ENCODE peak calls at places on chromosomes 1 and 21, in four cellular contexts. B is fibroblast of mammary gland, K is fibroblast of the aortic adventitia, W is AG04450. L is an unnamed sample.

GRCh38 chr1:31815752-31816484 is at the start of gene SPOCD1:
- DNase-seq in K (peak; percentile 76), W (peak; percentile 48), B (peak; percentile 84), L (peak; percentile 82)

GRCh38 chr1:243526180-243526579 is 270.3 kb downstream of the SDCCAG8 start:
- DNase-seq in W (no peak), B (no peak), K (no peak), L (no peak)

GRCh38 chr1:183191833-183192232 is 5.8 kb downstream of the LAMC2 start:
- DNase-seq in K (peak; percentile 70), W (peak; percentile 68), B (peak; percentile 93), L (peak; percentile 66)

GRCh38 chr1:150164769-150165168 is 15.1 kb downstream of the PLEKHO1 start:
- DNase-seq in B (no peak), W (no peak), K (no peak), L (no peak)

GRCh38 chr21:34517491-34518245 is 5.7 kb upstream of the KCNE1 start:
- DNase-seq in B (no peak), K (no peak), W (no peak), L (no peak)

GRCh38 chr1:111909010-111909409 is 80.5 kb downstream of the KCND3 start:
- DNase-seq in W (no peak), B (no peak), K (no peak), L (no peak)

GRCh38 chr1:39976732-39977131 is 21.8 kb downstream of the MFSD2A start:
- DNase-seq in B (no peak), K (peak; percentile 21), W (no peak), L (no peak)

GRCh38 chr21:37670883-37671282 is 245.4 kb downstream of the KCNJ6 start:
- DNase-seq in W (no peak), B (peak; percentile 14), K (peak; percentile 77), L (peak; percentile 5)

GRCh38 chr1:41612953-41613352 is 128.5 kb upstream of the EDN2 start:
- DNase-seq in B (no peak), W (no peak), K (peak; percentile 52), L (peak; percentile 65)

GRCh38 chr1:163357378-163357777 is 35.6 kb downstream of the NUF2 start:
- DNase-seq in K (peak; percentile 51), B (no peak), W (no peak), L (no peak)

GRCh38 chr21:45589686-45590245 is 47.5 kb upstream of the SLC19A1 start:
- DNase-seq in K (no peak), B (no peak), W (no peak), L (no peak)

GRCh38 chr1:198936371-198937083 is 297.7 kb downstream of the PTPRC start:
- DNase-seq in B (peak; percentile 45), W (no peak), K (peak; percentile 62), L (peak; percentile 43)

GRCh38 chr1:154940880-154941228 is 4.3 kb upstream of the PMVK start:
- DNase-seq in K (no peak), B (peak; percentile 30), W (no peak), L (no peak)

GRCh38 chr1:172400073-172400737 is 20.3 kb upstream of the C1orf105 start:
- DNase-seq in B (no peak), K (no peak), W (no peak), L (no peak)

GRCh38 chr21:25375675-25376074 is 231.6 kb downstream of the MRPL39 start:
- DNase-seq in W (no peak), B (peak; percentile 7), K (peak; percentile 53), L (no peak)

GRCh38 chr1:4973341-4973740 is 318.9 kb downstream of the AJAP1 start:
- DNase-seq in K (no peak), W (no peak), B (no peak), L (no peak)

GRCh38 chr1:231923461-231924132 is 297.0 kb downstream of the DISC1 start:
- DNase-seq in W (no peak), K (no peak), B (peak; percentile 91), L (no peak)

GRCh38 chr21:33099131-33099530 is 29.2 kb downstream of the OLIG1 start:
- DNase-seq in K (no peak), W (no peak), B (no peak), L (no peak)

GRCh38 chr1:240107058-240107684 is 15.5 kb downstream of the FMN2 start:
- DNase-seq in W (peak; percentile 37), B (peak; percentile 68), K (peak; percentile 66), L (peak; percentile 42)

GRCh38 chr1:215710340-215710971 is 143.4 kb downstream of the KCTD3 start:
- DNase-seq in W (no peak), K (peak; percentile 77), B (peak; percentile 78), L (peak; percentile 61)

GRCh38 chr1:236576004-236576403 is 28.3 kb downstream of the HEATR1 start:
- DNase-seq in K (peak; percentile 13), B (peak; percentile 36), W (no peak), L (peak; percentile 36)

GRCh38 chr1:218476385-218476784 is 131.2 kb downstream of the TGFB2 start:
- DNase-seq in B (peak; percentile 82), W (peak; percentile 66), K (peak; percentile 60), L (peak; percentile 69)

GRCh38 chr1:63908016-63908415 is 134.2 kb downstream of the ROR1 start:
- DNase-seq in W (no peak), K (peak; percentile 51), B (peak; percentile 47), L (no peak)

GRCh38 chr21:45456014-45456835 is 51.3 kb downstream of the COL18A1 start:
- DNase-seq in K (no peak), B (no peak), W (no peak), L (no peak)

GRCh38 chr1:235063068-235063765 is 65.4 kb downstream of the TOMM20 start:
- DNase-seq in B (no peak), K (no peak), W (no peak), L (no peak)

GRCh38 chr1:107430540-107431228 is 289.8 kb downstream of the NTNG1 start:
- DNase-seq in B (peak; percentile 59), W (peak; percentile 6), K (peak; percentile 56), L (peak; percentile 39)

GRCh38 chr21:45768011-45768740 is 124.7 kb downstream of the PCBP3 start:
- DNase-seq in K (peak; percentile 58), B (peak; percentile 53), W (no peak), L (peak; percentile 23)

GRCh38 chr1:41122851-41123518 is 101.5 kb upstream of the SLFNL1 start:
- DNase-seq in K (peak; percentile 72), W (peak; percentile 72), B (peak; percentile 93), L (peak; percentile 77)

GRCh38 chr1:211036701-211037494 is 97.0 kb downstream of the KCNH1 start:
- DNase-seq in B (peak; percentile 76), W (peak; percentile 51), K (no peak), L (peak; percentile 83)

GRCh38 chr21:45611296-45611695 is 32.2 kb upstream of the PCBP3 start:
- DNase-seq in B (no peak), K (no peak), W (no peak), L (no peak)

GRCh38 chr1:76154213-76154956 is 79.8 kb downstream of the ST6GALNAC3 start:
- DNase-seq in K (peak; percentile 63), B (peak; percentile 68), W (peak; percentile 3), L (peak; percentile 68)

GRCh38 chr1:20992327-20993056 is 184.2 kb downstream of the EIF4G3 start:
- DNase-seq in B (peak; percentile 63), W (no peak), K (peak; percentile 29), L (peak; percentile 87)

GRCh38 chr1:160032165-160032827 is 506 bp upstream of the PIGM start:
- DNase-seq in W (no peak), B (no peak), K (peak; percentile 7), L (no peak)

GRCh38 chr21:42463861-42464515 is 32.0 kb downstream of the RSPH1 start:
- DNase-seq in W (peak; percentile 13), K (peak; percentile 51), B (peak; percentile 69), L (peak; percentile 45)

GRCh38 chr1:198435044-198435443 is 105.4 kb downstream of the ATP6V1G3 start:
- DNase-seq in W (no peak), K (peak; percentile 13), B (no peak), L (no peak)

GRCh38 chr1:119737040-119737682 is 25.4 kb downstream of the PHGDH start:
- DNase-seq in K (peak; percentile 24), B (no peak), W (no peak), L (no peak)

GRCh38 chr1:223714849-223715709 is 2.7 kb downstream of the CAPN2 start:
- DNase-seq in B (peak; percentile 93), W (no peak), K (peak; percentile 73), L (peak; percentile 97)

GRCh38 chr1:44260792-44261474 is 47.7 kb downstream of the DMAP1 start:
- DNase-seq in K (no peak), B (no peak), W (no peak), L (no peak)
- H3K4me3 ChIP-seq in K (no peak overlapping the region), B (no peak overlapping the region), W (no peak overlapping the region), L (no peak overlapping the region)

DNA sequence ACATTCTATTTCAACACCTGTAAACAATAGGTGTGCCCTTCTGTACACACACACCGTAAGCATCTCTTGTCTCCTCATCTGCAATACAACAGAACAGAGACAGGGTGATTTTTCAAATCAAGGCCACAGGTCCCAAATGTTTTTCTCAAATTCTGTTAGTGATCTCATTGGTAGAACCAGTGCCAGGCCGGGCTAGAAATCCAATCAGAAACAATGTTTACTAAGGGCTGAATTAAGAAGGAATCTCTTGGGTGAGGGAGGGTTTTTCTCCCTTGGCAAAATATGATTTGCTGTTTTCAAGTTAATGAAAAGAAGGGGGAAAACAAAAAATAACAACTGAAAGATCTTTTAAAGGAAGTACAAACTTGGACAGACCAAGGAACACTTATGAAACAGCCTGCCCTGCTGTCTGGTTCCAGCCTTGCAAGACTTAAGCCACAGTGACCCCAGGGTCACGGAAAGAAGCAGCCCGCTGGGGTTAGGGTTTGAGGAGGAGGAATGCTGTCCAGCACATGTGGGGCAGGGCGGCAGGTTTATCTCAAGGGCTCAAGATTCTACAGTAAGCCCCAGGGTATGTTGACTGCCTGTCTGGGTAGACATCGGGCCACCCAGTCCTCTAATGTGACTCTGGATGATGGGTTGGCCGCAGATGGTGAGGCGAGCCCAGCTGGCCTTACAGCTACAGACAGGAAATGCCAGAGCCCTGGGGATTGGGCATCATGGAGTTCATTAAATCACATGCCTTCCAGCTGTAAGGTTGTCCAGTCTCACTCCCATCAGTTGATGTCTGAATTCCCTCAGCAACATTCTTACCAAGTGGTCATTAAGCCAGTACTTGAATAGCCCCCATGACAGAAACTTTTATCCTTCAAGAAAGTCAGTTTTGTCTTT is 73.3 kb upstream of the SLC44A3 start:
- DNase-seq in K (no peak), B (peak; percentile 62), W (no peak), L (peak; percentile 96)
- TF ChIP-seq CTCF in K (no peak), B (peak; percentile 10), W (no peak), L (peak; percentile 34)

GRCh38 chr1:194161591-194161990 is 975.2 kb upstream of the B3GALT2 start:
- DNase-seq in B (no peak), K (no peak), W (no peak), L (no peak)

GRCh38 chr1:194159941-194160340 is 973.5 kb upstream of the B3GALT2 start:
- DNase-seq in B (no peak), K (no peak), W (no peak), L (no peak)

GRCh38 chr1:194167956-194168355 is 981.5 kb upstream of the B3GALT2 start:
- DNase-seq in B (no peak), W (no peak), K (no peak), L (no peak)

DNA sequence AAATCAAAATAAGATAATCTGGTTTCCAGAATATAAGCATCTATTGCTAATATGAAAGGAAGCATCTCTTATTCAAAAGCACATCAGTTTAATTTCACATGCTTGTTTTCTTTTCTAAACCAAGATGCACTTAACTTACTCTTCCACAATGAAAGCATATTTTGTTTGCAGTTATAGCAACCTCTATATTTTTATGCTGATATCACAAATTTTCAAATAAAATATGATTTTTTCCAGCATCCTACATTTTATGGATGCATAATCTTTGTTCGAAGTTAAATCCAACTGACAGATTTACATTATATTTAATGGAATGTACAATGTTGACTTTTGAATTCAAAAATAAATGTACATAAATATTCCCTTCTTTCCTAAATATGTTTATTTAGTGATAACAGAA is 978.3 kb upstream of the B3GALT2 start:
- DNase-seq in W (no peak), K (no peak), B (no peak), L (no peak)
- H3K4me3 ChIP-seq in W (no peak overlapping the region), K (no peak overlapping the region), B (no peak overlapping the region), L (no peak overlapping the region)

GRCh38 chr1:34870395-34870794 is 10.8 kb upstream of the SMIM12 start:
- DNase-seq in B (no peak), W (no peak), K (no peak), L (no peak)
- TF ChIP-seq CTCF in B (no peak), W (no peak), K (no peak), L (no peak)

L was measured in fibroblast of villous mesenchyme.